ENCODE peak calls at places on chromosomes 12 and 14, in five cellular contexts. One of them, this sample, is unnamed.
A peak's percentile ranks its signal among the peaks of the same experiment; 100 is the strongest.

GRCh38 chr12:64147860-64148259 is 74.2 kb downstream of the KICS2 start:
- DNase-seq in Karpas-422: no peak
- DNase-seq in PC-9: no peak
- DNase-seq in mesenchymal stem cell: no peak
- DNase-seq in OCI-LY7: no peak
- DNase-seq in this sample: no peak

GRCh38 chr14:63896278-63896720 is 43.5 kb downstream of the SYNE2 start:
- DNase-seq in OCI-LY7: no peak
- DNase-seq in PC-9: peak; percentile 86
- DNase-seq in mesenchymal stem cell: peak; percentile 36
- DNase-seq in Karpas-422: no peak
- DNase-seq in this sample: peak; percentile 63

GRCh38 chr14:104202259-104203070 is 64.1 kb downstream of the KIF26A start:
- DNase-seq in PC-9: no peak
- DNase-seq in OCI-LY7: no peak
- DNase-seq in mesenchymal stem cell: no peak
- DNase-seq in Karpas-422: no peak
- DNase-seq in this sample: no peak

GRCh38 chr12:89663577-89664357 is 44.9 kb downstream of the ATP2B1 start:
- DNase-seq in OCI-LY7: peak; percentile 49
- DNase-seq in Karpas-422: peak; percentile 64
- DNase-seq in mesenchymal stem cell: peak; percentile 22
- DNase-seq in PC-9: peak; percentile 73
- DNase-seq in this sample: peak; percentile 77

GRCh38 chr12:27534765-27535161 is 10.8 kb downstream of the PPFIBP1 start:
- DNase-seq in PC-9: no peak
- DNase-seq in Karpas-422: no peak
- DNase-seq in mesenchymal stem cell: no peak
- DNase-seq in OCI-LY7: no peak
- DNase-seq in this sample: no peak

GRCh38 chr12:111056618-111057521 is 136.5 kb upstream of the MYL2 start:
- DNase-seq in mesenchymal stem cell: no peak
- DNase-seq in OCI-LY7: peak; percentile 83
- DNase-seq in PC-9: no peak
- DNase-seq in Karpas-422: no peak
- DNase-seq in this sample: no peak

GRCh38 chr12:66446276-66446675 is 144.0 kb downstream of the HELB start:
- DNase-seq in Karpas-422: peak; percentile 42
- DNase-seq in PC-9: no peak
- DNase-seq in mesenchymal stem cell: no peak
- DNase-seq in OCI-LY7: peak; percentile 10
- DNase-seq in this sample: no peak

GRCh38 chr14:64095620-64096019 is 198.6 kb downstream of the ESR2 start:
- DNase-seq in PC-9: no peak
- DNase-seq in mesenchymal stem cell: peak; percentile 24
- DNase-seq in OCI-LY7: no peak
- DNase-seq in Karpas-422: no peak
- DNase-seq in this sample: peak; percentile 51

GRCh38 chr12:128737292-128737966 is 86.3 kb downstream of the SLC15A4 start:
- DNase-seq in PC-9: no peak
- DNase-seq in mesenchymal stem cell: no peak
- DNase-seq in OCI-LY7: no peak
- DNase-seq in Karpas-422: no peak
- DNase-seq in this sample: no peak

GRCh38 chr14:54567634-54568561 is 970 bp downstream of the SAMD4A start:
- DNase-seq in Karpas-422: peak; percentile 86
- DNase-seq in OCI-LY7: peak; percentile 36
- DNase-seq in PC-9: no peak
- DNase-seq in mesenchymal stem cell: peak; percentile 70
- DNase-seq in this sample: peak; percentile 64

GRCh38 chr14:55354500-55354899 is 57.1 kb downstream of the ATG14 start:
- DNase-seq in PC-9: no peak
- DNase-seq in OCI-LY7: peak; percentile 68
- DNase-seq in mesenchymal stem cell: peak; percentile 56
- DNase-seq in Karpas-422: peak; percentile 90
- DNase-seq in this sample: peak; percentile 69

GRCh38 chr14:102211240-102211639 is 71.5 kb downstream of the WDR20 start:
- DNase-seq in OCI-LY7: no peak
- DNase-seq in PC-9: no peak
- DNase-seq in Karpas-422: no peak
- DNase-seq in mesenchymal stem cell: no peak
- DNase-seq in this sample: no peak

GRCh38 chr12:3945671-3946070 is 72.5 kb upstream of the PARP11 start:
- DNase-seq in mesenchymal stem cell: peak; percentile 1
- DNase-seq in PC-9: no peak
- DNase-seq in Karpas-422: no peak
- DNase-seq in OCI-LY7: no peak
- DNase-seq in this sample: peak; percentile 19

GRCh38 chr14:104166698-104167097 is 28.3 kb downstream of the KIF26A start:
- DNase-seq in PC-9: no peak
- DNase-seq in mesenchymal stem cell: no peak
- DNase-seq in OCI-LY7: no peak
- DNase-seq in Karpas-422: peak; percentile 52
- DNase-seq in this sample: no peak

GRCh38 chr14:92475451-92476187 is 38.0 kb upstream of the RIN3 start:
- DNase-seq in mesenchymal stem cell: no peak
- DNase-seq in OCI-LY7: no peak
- DNase-seq in Karpas-422: no peak
- DNase-seq in PC-9: no peak
- DNase-seq in this sample: peak; percentile 18

GRCh38 chr14:34920339-34920738 is 45.2 kb upstream of the BAZ1A start:
- DNase-seq in Karpas-422: no peak
- DNase-seq in mesenchymal stem cell: peak; percentile 64
- DNase-seq in OCI-LY7: no peak
- DNase-seq in PC-9: no peak
- DNase-seq in this sample: no peak

GRCh38 chr12:106954462-106955376 is 988 bp upstream of the TMEM263 start:
- DNase-seq in mesenchymal stem cell: no peak
- DNase-seq in PC-9: no peak
- DNase-seq in OCI-LY7: no peak
- DNase-seq in Karpas-422: peak; percentile 45
- DNase-seq in this sample: no peak

GRCh38 chr12:96070670-96071279 is 35.4 kb upstream of the LTA4H start:
- DNase-seq in mesenchymal stem cell: peak; percentile 7
- DNase-seq in OCI-LY7: peak; percentile 35
- DNase-seq in Karpas-422: peak; percentile 73
- DNase-seq in PC-9: peak; percentile 72
- DNase-seq in this sample: no peak

GRCh38 chr14:87971010-87971409 is 22.0 kb downstream of the GALC start:
- DNase-seq in PC-9: no peak
- DNase-seq in mesenchymal stem cell: no peak
- DNase-seq in Karpas-422: no peak
- DNase-seq in OCI-LY7: no peak
- DNase-seq in this sample: no peak

GRCh38 chr14:35861204-35861868 is 35.2 kb downstream of the BRMS1L start:
- DNase-seq in Karpas-422: no peak
- DNase-seq in PC-9: no peak
- DNase-seq in mesenchymal stem cell: no peak
- DNase-seq in OCI-LY7: peak; percentile 39
- DNase-seq in this sample: no peak

GRCh38 chr12:96501139-96501741 is 11.9 kb downstream of the CFAP54 start:
- DNase-seq in PC-9: peak; percentile 85
- DNase-seq in OCI-LY7: peak; percentile 66
- DNase-seq in mesenchymal stem cell: peak; percentile 48
- DNase-seq in Karpas-422: no peak
- DNase-seq in this sample: no peak

GRCh38 chr14:72222046-72222445 is 289.8 kb downstream of the RGS6 start:
- DNase-seq in Karpas-422: no peak
- DNase-seq in mesenchymal stem cell: no peak
- DNase-seq in PC-9: no peak
- DNase-seq in OCI-LY7: no peak
- DNase-seq in this sample: no peak

GRCh38 chr14:63204407-63205280 is at the start of gene RHOJ:
- DNase-seq in Karpas-422: no peak
- DNase-seq in mesenchymal stem cell: no peak
- DNase-seq in PC-9: no peak
- DNase-seq in OCI-LY7: no peak
- DNase-seq in this sample: no peak

DNA sequence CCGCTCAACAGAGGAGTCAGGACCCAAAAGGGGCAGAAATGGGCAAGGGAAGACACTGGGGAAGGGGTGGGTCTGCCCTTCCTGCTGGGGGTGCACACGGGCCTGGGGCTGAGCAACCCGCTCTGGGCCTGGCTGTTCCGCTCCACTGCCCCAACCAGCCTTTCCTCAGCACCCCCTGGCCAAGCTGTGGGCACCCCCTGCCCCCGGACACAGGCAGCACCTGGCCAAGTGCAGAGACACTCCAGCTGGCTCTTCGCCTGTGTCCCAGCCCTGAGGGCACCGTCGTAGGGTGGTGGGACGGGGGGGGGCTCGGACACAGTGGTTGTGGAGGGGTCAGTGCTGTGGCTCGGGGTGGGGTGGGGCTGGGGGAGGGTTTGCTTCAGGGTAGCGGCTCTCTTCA is 10.3 kb downstream of the PACS2 start:
- DNase-seq in PC-9: no peak
- DNase-seq in mesenchymal stem cell: no peak
- DNase-seq in OCI-LY7: no peak
- DNase-seq in Karpas-422: no peak
- DNase-seq in this sample: no peak
- H2AFZ ChIP-seq in PC-9: no peak overlapping the region
- H2AFZ ChIP-seq in mesenchymal stem cell: no peak overlapping the region
- H2AFZ ChIP-seq in OCI-LY7: no peak overlapping the region
- H2AFZ ChIP-seq in Karpas-422: no peak overlapping the region
- H2AFZ ChIP-seq in this sample: no peak overlapping the region

GRCh38 chr14:29928342-29928640 is 644 bp upstream of the PRKD1 start:
- DNase-seq in Karpas-422: no peak
- DNase-seq in mesenchymal stem cell: peak; percentile 13
- DNase-seq in PC-9: no peak
- DNase-seq in OCI-LY7: no peak
- DNase-seq in this sample: no peak
- H2AFZ ChIP-seq in Karpas-422: no peak overlapping the region
- H2AFZ ChIP-seq in mesenchymal stem cell: peak overlapping the region; percentile 91
- H2AFZ ChIP-seq in PC-9: no peak overlapping the region
- H2AFZ ChIP-seq in OCI-LY7: no peak overlapping the region
- H2AFZ ChIP-seq in this sample: peak overlapping the region; percentile 92

GRCh38 chr12:103301642-103302620 is 193.8 kb downstream of the C12orf42 start:
- DNase-seq in mesenchymal stem cell: no peak
- DNase-seq in Karpas-422: no peak
- DNase-seq in OCI-LY7: no peak
- DNase-seq in PC-9: no peak
- DNase-seq in this sample: no peak
- H2AFZ ChIP-seq in mesenchymal stem cell: no peak overlapping the region
- H2AFZ ChIP-seq in Karpas-422: no peak overlapping the region
- H2AFZ ChIP-seq in OCI-LY7: no peak overlapping the region
- H2AFZ ChIP-seq in PC-9: no peak overlapping the region
- H2AFZ ChIP-seq in this sample: no peak overlapping the region

GRCh38 chr14:73943083-73943482 is 6.8 kb downstream of the FAM161B start:
- DNase-seq in Karpas-422: no peak
- DNase-seq in mesenchymal stem cell: peak; percentile 83
- DNase-seq in OCI-LY7: no peak
- DNase-seq in PC-9: peak; percentile 53
- DNase-seq in this sample: peak; percentile 63
- H2AFZ ChIP-seq in Karpas-422: no peak overlapping the region
- H2AFZ ChIP-seq in mesenchymal stem cell: no peak overlapping the region
- H2AFZ ChIP-seq in OCI-LY7: no peak overlapping the region
- H2AFZ ChIP-seq in PC-9: no peak overlapping the region
- H2AFZ ChIP-seq in this sample: no peak overlapping the region

DNA sequence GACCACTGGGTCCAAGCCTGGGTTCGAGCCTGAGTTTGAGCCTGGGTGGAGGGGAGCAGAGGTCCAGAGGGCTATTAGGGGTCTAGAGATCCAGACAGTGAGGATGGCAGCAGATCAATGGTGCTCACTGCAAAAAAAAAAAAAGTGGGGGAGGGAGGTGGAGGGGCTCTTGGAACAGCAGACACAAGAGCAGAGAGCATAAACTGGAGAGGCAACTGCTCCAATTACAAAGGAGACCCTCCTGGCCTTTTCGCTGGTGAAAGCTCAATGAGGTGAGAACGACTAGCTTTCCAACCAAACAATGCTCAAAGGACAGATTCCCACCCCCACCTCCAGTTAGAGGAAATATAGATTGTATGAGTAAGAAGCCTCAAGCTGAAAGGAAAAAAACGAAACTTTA is 124.2 kb upstream of the TSPAN8 start:
- DNase-seq in mesenchymal stem cell: no peak
- DNase-seq in PC-9: no peak
- DNase-seq in Karpas-422: no peak
- DNase-seq in OCI-LY7: no peak
- DNase-seq in this sample: peak; percentile 74
- H2AFZ ChIP-seq in mesenchymal stem cell: no peak overlapping the region
- H2AFZ ChIP-seq in PC-9: no peak overlapping the region
- H2AFZ ChIP-seq in Karpas-422: no peak overlapping the region
- H2AFZ ChIP-seq in OCI-LY7: no peak overlapping the region
- H2AFZ ChIP-seq in this sample: no peak overlapping the region